ENCODE peak calls at places on chromosomes 13 and 19, in ten cellular contexts. One of them, this sample, is unnamed.

GRCh38 chr19:50719566-50719965 is at the start of gene SHANK1:
- DNase-seq in kidney epithelial cell: no peak
- DNase-seq in lower lobe of right lung: no peak
- DNase-seq in bronchial epithelial cell: no peak
- DNase-seq in RWPE1: no peak
- DNase-seq in activated CD8-positive, alpha-beta T cell treated with anti-CD3 and anti-CD28 coated beads for 36 hours: no peak
- DNase-seq in Calu3: no peak
- DNase-seq in heart right ventricle: no peak
- DNase-seq in psoas muscle: no peak
- DNase-seq in upper lobe of left lung: no peak
- DNase-seq in this sample: no peak

GRCh38 chr19:584240-585001 is 5.3 kb upstream of the HCN2 start:
- DNase-seq in kidney epithelial cell: no peak
- DNase-seq in lower lobe of right lung: no peak
- DNase-seq in bronchial epithelial cell: no peak
- DNase-seq in RWPE1: no peak
- DNase-seq in activated CD8-positive, alpha-beta T cell treated with anti-CD3 and anti-CD28 coated beads for 36 hours: peak; percentile 69
- DNase-seq in Calu3: peak; percentile 63
- DNase-seq in heart right ventricle: peak; percentile 71
- DNase-seq in psoas muscle: peak; percentile 57
- DNase-seq in upper lobe of left lung: no peak
- DNase-seq in this sample: no peak

GRCh38 chr19:34328982-34329381 is 36.0 kb upstream of the GPI start:
- DNase-seq in kidney epithelial cell: no peak
- DNase-seq in lower lobe of right lung: no peak
- DNase-seq in bronchial epithelial cell: no peak
- DNase-seq in RWPE1: no peak
- DNase-seq in activated CD8-positive, alpha-beta T cell treated with anti-CD3 and anti-CD28 coated beads for 36 hours: no peak
- DNase-seq in Calu3: no peak
- DNase-seq in heart right ventricle: no peak
- DNase-seq in psoas muscle: no peak
- DNase-seq in upper lobe of left lung: no peak
- DNase-seq in this sample: no peak

GRCh38 chr13:53138369-53139036 is 109.9 kb downstream of the OLFM4 start:
- DNase-seq in kidney epithelial cell: no peak
- DNase-seq in lower lobe of right lung: no peak
- DNase-seq in bronchial epithelial cell: no peak
- DNase-seq in RWPE1: no peak
- DNase-seq in activated CD8-positive, alpha-beta T cell treated with anti-CD3 and anti-CD28 coated beads for 36 hours: no peak
- DNase-seq in Calu3: no peak
- DNase-seq in heart right ventricle: peak; percentile 33
- DNase-seq in psoas muscle: peak; percentile 59
- DNase-seq in upper lobe of left lung: no peak
- DNase-seq in this sample: no peak

GRCh38 chr13:30338331-30338851 is 31.0 kb upstream of the KATNAL1 start:
- DNase-seq in kidney epithelial cell: no peak
- DNase-seq in lower lobe of right lung: no peak
- DNase-seq in bronchial epithelial cell: peak; percentile 30
- DNase-seq in RWPE1: peak; percentile 30
- DNase-seq in activated CD8-positive, alpha-beta T cell treated with anti-CD3 and anti-CD28 coated beads for 36 hours: no peak
- DNase-seq in Calu3: no peak
- DNase-seq in heart right ventricle: no peak
- DNase-seq in psoas muscle: no peak
- DNase-seq in upper lobe of left lung: no peak
- DNase-seq in this sample: no peak

GRCh38 chr19:10718205-10719196 is 622 bp downstream of the DNM2 start:
- DNase-seq in kidney epithelial cell: no peak
- DNase-seq in lower lobe of right lung: peak; percentile 76
- DNase-seq in bronchial epithelial cell: peak; percentile 9
- DNase-seq in RWPE1: peak; percentile 46
- DNase-seq in activated CD8-positive, alpha-beta T cell treated with anti-CD3 and anti-CD28 coated beads for 36 hours: peak; percentile 48
- DNase-seq in Calu3: peak; percentile 43
- DNase-seq in heart right ventricle: peak; percentile 58
- DNase-seq in psoas muscle: peak; percentile 55
- DNase-seq in upper lobe of left lung: no peak
- DNase-seq in this sample: no peak

GRCh38 chr13:80265348-80265747 is 75.6 kb downstream of the SPRY2 start:
- DNase-seq in kidney epithelial cell: no peak
- DNase-seq in lower lobe of right lung: no peak
- DNase-seq in bronchial epithelial cell: no peak
- DNase-seq in RWPE1: no peak
- DNase-seq in activated CD8-positive, alpha-beta T cell treated with anti-CD3 and anti-CD28 coated beads for 36 hours: no peak
- DNase-seq in Calu3: no peak
- DNase-seq in heart right ventricle: no peak
- DNase-seq in psoas muscle: no peak
- DNase-seq in upper lobe of left lung: no peak
- DNase-seq in this sample: no peak

GRCh38 chr13:65985632-65986031 is 1244.5 kb downstream of the PCDH9 start:
- DNase-seq in kidney epithelial cell: no peak
- DNase-seq in lower lobe of right lung: no peak
- DNase-seq in bronchial epithelial cell: no peak
- DNase-seq in RWPE1: no peak
- DNase-seq in activated CD8-positive, alpha-beta T cell treated with anti-CD3 and anti-CD28 coated beads for 36 hours: no peak
- DNase-seq in Calu3: no peak
- DNase-seq in heart right ventricle: no peak
- DNase-seq in psoas muscle: no peak
- DNase-seq in upper lobe of left lung: no peak
- DNase-seq in this sample: no peak

GRCh38 chr19:11737964-11738745 is 591 bp downstream of the ZNF823 start:
- DNase-seq in kidney epithelial cell: no peak
- DNase-seq in lower lobe of right lung: peak; percentile 84
- DNase-seq in bronchial epithelial cell: no peak
- DNase-seq in RWPE1: no peak
- DNase-seq in activated CD8-positive, alpha-beta T cell treated with anti-CD3 and anti-CD28 coated beads for 36 hours: peak; percentile 62
- DNase-seq in Calu3: peak; percentile 68
- DNase-seq in heart right ventricle: peak; percentile 31
- DNase-seq in psoas muscle: peak; percentile 28
- DNase-seq in upper lobe of left lung: peak; percentile 82
- DNase-seq in this sample: peak; percentile 68

GRCh38 chr13:99969934-99970760 is 1.4 kb downstream of the ZIC5 start:
- DNase-seq in kidney epithelial cell: no peak
- DNase-seq in lower lobe of right lung: no peak
- DNase-seq in bronchial epithelial cell: no peak
- DNase-seq in RWPE1: no peak
- DNase-seq in activated CD8-positive, alpha-beta T cell treated with anti-CD3 and anti-CD28 coated beads for 36 hours: peak; percentile 65
- DNase-seq in Calu3: peak; percentile 45
- DNase-seq in heart right ventricle: no peak
- DNase-seq in psoas muscle: no peak
- DNase-seq in upper lobe of left lung: no peak
- DNase-seq in this sample: peak; percentile 67

GRCh38 chr13:109145631-109146030 is 516.2 kb downstream of the MYO16 start:
- DNase-seq in kidney epithelial cell: no peak
- DNase-seq in lower lobe of right lung: no peak
- DNase-seq in bronchial epithelial cell: peak; percentile 71
- DNase-seq in RWPE1: peak; percentile 57
- DNase-seq in activated CD8-positive, alpha-beta T cell treated with anti-CD3 and anti-CD28 coated beads for 36 hours: peak; percentile 26
- DNase-seq in Calu3: no peak
- DNase-seq in heart right ventricle: no peak
- DNase-seq in psoas muscle: no peak
- DNase-seq in upper lobe of left lung: peak; percentile 36
- DNase-seq in this sample: no peak

GRCh38 chr19:13031917-13032623 is 36.8 kb downstream of the NFIX start:
- DNase-seq in kidney epithelial cell: no peak
- DNase-seq in lower lobe of right lung: no peak
- DNase-seq in bronchial epithelial cell: peak; percentile 56
- DNase-seq in RWPE1: no peak
- DNase-seq in activated CD8-positive, alpha-beta T cell treated with anti-CD3 and anti-CD28 coated beads for 36 hours: no peak
- DNase-seq in Calu3: no peak
- DNase-seq in heart right ventricle: no peak
- DNase-seq in psoas muscle: peak; percentile 60
- DNase-seq in upper lobe of left lung: no peak
- DNase-seq in this sample: no peak

GRCh38 chr19:3404324-3405260 is 38.2 kb downstream of the NFIC start:
- DNase-seq in kidney epithelial cell: no peak
- DNase-seq in lower lobe of right lung: peak; percentile 86
- DNase-seq in bronchial epithelial cell: peak; percentile 60
- DNase-seq in RWPE1: no peak
- DNase-seq in activated CD8-positive, alpha-beta T cell treated with anti-CD3 and anti-CD28 coated beads for 36 hours: no peak
- DNase-seq in Calu3: no peak
- DNase-seq in heart right ventricle: peak; percentile 89
- DNase-seq in psoas muscle: peak; percentile 90
- DNase-seq in upper lobe of left lung: peak; percentile 78
- DNase-seq in this sample: no peak

GRCh38 chr13:76667551-76667950 is 218.7 kb downstream of the KCTD12 start:
- DNase-seq in kidney epithelial cell: no peak
- DNase-seq in lower lobe of right lung: no peak
- DNase-seq in bronchial epithelial cell: peak; percentile 54
- DNase-seq in RWPE1: peak; percentile 28
- DNase-seq in activated CD8-positive, alpha-beta T cell treated with anti-CD3 and anti-CD28 coated beads for 36 hours: peak; percentile 23
- DNase-seq in Calu3: no peak
- DNase-seq in heart right ventricle: no peak
- DNase-seq in psoas muscle: no peak
- DNase-seq in upper lobe of left lung: no peak
- DNase-seq in this sample: no peak

GRCh38 chr19:4066176-4066606 is 508 bp downstream of the ZBTB7A start:
- DNase-seq in kidney epithelial cell: no peak
- DNase-seq in lower lobe of right lung: no peak
- DNase-seq in bronchial epithelial cell: no peak
- DNase-seq in RWPE1: no peak
- DNase-seq in activated CD8-positive, alpha-beta T cell treated with anti-CD3 and anti-CD28 coated beads for 36 hours: peak; percentile 73
- DNase-seq in Calu3: no peak
- DNase-seq in heart right ventricle: peak; percentile 69
- DNase-seq in psoas muscle: peak; percentile 67
- DNase-seq in upper lobe of left lung: no peak
- DNase-seq in this sample: no peak

GRCh38 chr13:36817996-36818395 is 1.0 kb upstream of the RFXAP start:
- DNase-seq in kidney epithelial cell: no peak
- DNase-seq in lower lobe of right lung: no peak
- DNase-seq in bronchial epithelial cell: no peak
- DNase-seq in RWPE1: no peak
- DNase-seq in activated CD8-positive, alpha-beta T cell treated with anti-CD3 and anti-CD28 coated beads for 36 hours: no peak
- DNase-seq in Calu3: no peak
- DNase-seq in heart right ventricle: no peak
- DNase-seq in psoas muscle: no peak
- DNase-seq in upper lobe of left lung: no peak
- DNase-seq in this sample: no peak

DNA sequence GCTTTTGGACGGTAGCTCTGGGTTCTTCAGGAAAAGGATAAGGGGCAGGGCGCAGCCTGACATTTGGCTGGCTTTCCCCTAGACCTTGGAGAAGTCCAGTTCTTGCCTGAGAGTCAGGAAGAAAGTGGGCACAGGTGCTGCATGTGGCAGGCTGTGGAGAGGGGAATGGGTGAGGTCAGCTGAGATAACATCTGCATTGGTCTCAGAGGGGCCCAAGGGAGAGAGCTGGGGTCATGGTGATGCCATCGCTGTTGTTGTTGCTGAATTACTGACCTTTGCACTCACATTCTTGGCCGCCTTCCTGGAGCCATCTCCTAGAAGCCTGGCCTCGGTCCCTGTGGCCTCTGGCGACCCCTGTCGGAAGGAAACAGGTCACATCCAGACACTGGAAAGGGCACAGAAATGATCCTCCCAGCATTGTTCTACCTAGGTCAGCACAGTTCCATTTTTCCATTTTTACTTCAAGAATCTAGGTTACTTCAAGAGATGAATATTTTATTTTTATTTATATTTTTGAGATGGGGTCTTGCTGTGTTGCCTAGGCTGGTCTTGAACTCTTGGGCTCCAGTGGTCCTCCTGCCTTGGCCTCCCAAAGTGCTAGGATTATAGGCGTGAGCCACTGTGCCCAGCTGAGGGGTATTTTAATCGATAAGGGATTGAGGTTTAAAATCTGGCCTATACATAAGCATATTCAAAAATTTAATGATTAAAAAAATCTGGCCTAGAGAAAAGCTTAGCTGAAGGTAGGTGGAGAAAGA is 6.5 kb upstream of the LIPE start:
- DNase-seq in kidney epithelial cell: no peak
- DNase-seq in lower lobe of right lung: peak; percentile 78
- DNase-seq in bronchial epithelial cell: peak; percentile 34
- DNase-seq in RWPE1: no peak
- DNase-seq in activated CD8-positive, alpha-beta T cell treated with anti-CD3 and anti-CD28 coated beads for 36 hours: peak; percentile 82
- DNase-seq in Calu3: peak; percentile 88
- DNase-seq in heart right ventricle: peak; percentile 86
- DNase-seq in psoas muscle: peak; percentile 83
- DNase-seq in upper lobe of left lung: peak; percentile 64
- DNase-seq in this sample: no peak
- TF ChIP-seq CTCF in kidney epithelial cell: peak; percentile 79
- TF ChIP-seq CTCF in lower lobe of right lung: peak; percentile 74
- TF ChIP-seq CTCF in bronchial epithelial cell: peak; percentile 84
- TF ChIP-seq CTCF in RWPE1: peak; percentile 82
- TF ChIP-seq CTCF in activated CD8-positive, alpha-beta T cell treated with anti-CD3 and anti-CD28 coated beads for 36 hours: peak; percentile 77
- TF ChIP-seq CTCF in Calu3: peak; percentile 84
- TF ChIP-seq CTCF in heart right ventricle: peak; percentile 81
- TF ChIP-seq CTCF in psoas muscle: peak; percentile 56
- TF ChIP-seq CTCF in upper lobe of left lung: peak; percentile 59
- TF ChIP-seq CTCF in this sample: peak; percentile 87

DNA sequence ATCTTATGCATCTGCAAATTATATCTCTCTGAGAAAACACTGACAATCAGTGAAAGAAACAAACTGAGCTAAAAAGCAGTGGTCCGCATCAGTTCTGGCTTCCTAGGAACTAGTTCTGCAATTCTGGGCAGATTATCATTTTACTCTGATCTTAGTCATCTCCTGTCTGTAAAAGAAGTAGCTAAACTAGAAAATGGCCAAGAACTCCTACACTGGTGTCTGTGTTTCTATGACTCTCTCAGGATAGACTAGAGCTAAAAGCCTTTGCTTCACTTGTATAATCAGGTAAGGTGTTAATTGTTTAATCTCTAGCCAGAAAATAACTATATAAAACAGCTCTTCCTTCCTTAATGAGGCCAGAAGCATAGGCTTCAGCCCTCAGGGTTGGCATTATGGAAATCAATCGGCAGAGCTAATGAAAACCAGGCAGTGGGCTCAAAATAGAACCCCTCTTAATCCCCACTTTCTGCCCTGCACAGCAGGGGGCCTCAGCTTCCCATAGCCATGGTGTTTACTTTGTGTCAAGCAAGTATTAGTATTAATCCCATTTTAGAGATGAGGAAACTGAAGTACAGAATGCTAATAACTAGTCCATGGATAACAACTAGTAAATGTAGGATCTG is 459.2 kb downstream of the FGF14 start:
- DNase-seq in kidney epithelial cell: no peak
- DNase-seq in lower lobe of right lung: no peak
- DNase-seq in bronchial epithelial cell: no peak
- DNase-seq in RWPE1: no peak
- DNase-seq in activated CD8-positive, alpha-beta T cell treated with anti-CD3 and anti-CD28 coated beads for 36 hours: no peak
- DNase-seq in Calu3: no peak
- DNase-seq in heart right ventricle: no peak
- DNase-seq in psoas muscle: no peak
- DNase-seq in upper lobe of left lung: no peak
- DNase-seq in this sample: no peak
- TF ChIP-seq CTCF in kidney epithelial cell: peak; percentile 39
- TF ChIP-seq CTCF in lower lobe of right lung: no peak
- TF ChIP-seq CTCF in bronchial epithelial cell: no peak
- TF ChIP-seq CTCF in RWPE1: no peak
- TF ChIP-seq CTCF in activated CD8-positive, alpha-beta T cell treated with anti-CD3 and anti-CD28 coated beads for 36 hours: no peak
- TF ChIP-seq CTCF in Calu3: no peak
- TF ChIP-seq CTCF in heart right ventricle: peak; percentile 16
- TF ChIP-seq CTCF in psoas muscle: peak; percentile 16
- TF ChIP-seq CTCF in upper lobe of left lung: no peak
- TF ChIP-seq CTCF in this sample: no peak

GRCh38 chr19:18470153-18470552 is 32.2 kb upstream of the ISYNA1 start:
- DNase-seq in kidney epithelial cell: no peak
- DNase-seq in lower lobe of right lung: no peak
- DNase-seq in bronchial epithelial cell: no peak
- DNase-seq in RWPE1: no peak
- DNase-seq in activated CD8-positive, alpha-beta T cell treated with anti-CD3 and anti-CD28 coated beads for 36 hours: peak; percentile 48
- DNase-seq in Calu3: peak; percentile 35
- DNase-seq in heart right ventricle: peak; percentile 43
- DNase-seq in psoas muscle: no peak
- DNase-seq in upper lobe of left lung: no peak
- DNase-seq in this sample: no peak
- TF ChIP-seq CTCF in kidney epithelial cell: peak; percentile 64
- TF ChIP-seq CTCF in lower lobe of right lung: peak; percentile 49
- TF ChIP-seq CTCF in bronchial epithelial cell: peak; percentile 66
- TF ChIP-seq CTCF in RWPE1: no peak
- TF ChIP-seq CTCF in activated CD8-positive, alpha-beta T cell treated with anti-CD3 and anti-CD28 coated beads for 36 hours: no peak
- TF ChIP-seq CTCF in Calu3: peak; percentile 59
- TF ChIP-seq CTCF in heart right ventricle: peak; percentile 62
- TF ChIP-seq CTCF in psoas muscle: peak; percentile 50
- TF ChIP-seq CTCF in upper lobe of left lung: peak; percentile 35
- TF ChIP-seq CTCF in this sample: peak; percentile 57

GRCh38 chr13:94548382-94549240 is 47.3 kb downstream of the TGDS start:
- DNase-seq in kidney epithelial cell: no peak
- DNase-seq in lower lobe of right lung: peak; percentile 71
- DNase-seq in bronchial epithelial cell: peak; percentile 21
- DNase-seq in RWPE1: peak; percentile 41
- DNase-seq in activated CD8-positive, alpha-beta T cell treated with anti-CD3 and anti-CD28 coated beads for 36 hours: peak; percentile 63
- DNase-seq in Calu3: peak; percentile 34
- DNase-seq in heart right ventricle: peak; percentile 47
- DNase-seq in psoas muscle: no peak
- DNase-seq in upper lobe of left lung: peak; percentile 63
- DNase-seq in this sample: peak; percentile 70
- TF ChIP-seq CTCF in kidney epithelial cell: peak; percentile 21
- TF ChIP-seq CTCF in lower lobe of right lung: peak; percentile 24
- TF ChIP-seq CTCF in bronchial epithelial cell: no peak
- TF ChIP-seq CTCF in RWPE1: peak; percentile 24
- TF ChIP-seq CTCF in activated CD8-positive, alpha-beta T cell treated with anti-CD3 and anti-CD28 coated beads for 36 hours: no peak
- TF ChIP-seq CTCF in Calu3: no peak
- TF ChIP-seq CTCF in heart right ventricle: peak; percentile 9
- TF ChIP-seq CTCF in psoas muscle: no peak
- TF ChIP-seq CTCF in upper lobe of left lung: no peak
- TF ChIP-seq CTCF in this sample: peak; percentile 16